ENCODE peak calls at places on chromosome 18, in five cellular contexts. C is stomach, L is psoas muscle, Y is fibroblast of lung, N is tibial nerve. P is an unnamed sample. For H3K36me3, the result is how much of the 10 kb centered on the place peaks cover.

GRCh38 chr18:55365342-55365741 is 222.7 kb downstream of the TCF4 start:
- DNase-seq in N (no peak), L (no peak), Y (no peak), C (no peak), P (no peak)

GRCh38 chr18:76450452-76450851 is 44.6 kb downstream of the ZNF516 start:
- DNase-seq in C (no peak), L (no peak), N (no peak), Y (peak), P (peak)

GRCh38 chr18:70190529-70190928 is 15.0 kb downstream of the RTTN start:
- DNase-seq in C (no peak), L (no peak), N (no peak), Y (no peak), P (no peak)

GRCh38 chr18:46412831-46413371 is 244.1 kb downstream of the LOXHD1 start:
- DNase-seq in N (no peak), C (no peak), L (no peak), Y (no peak), P (no peak)

GRCh38 chr18:46338761-46339160 is 234.6 kb downstream of the HAUS1 start:
- DNase-seq in L (peak), C (no peak), Y (no peak), N (no peak), P (peak)

GRCh38 chr18:69400253-69400975 is at the start of gene DOK6:
- DNase-seq in N (peak), Y (peak), C (no peak), L (peak), P (peak)

GRCh38 chr18:74521068-74521725 is 13.1 kb upstream of the CNDP1 start:
- DNase-seq in C (peak), N (no peak), Y (no peak), L (no peak), P (no peak)

GRCh38 chr18:55585586-55586521 is 2.1 kb downstream of the TCF4 start:
- DNase-seq in C (no peak), L (no peak), Y (peak), N (no peak), P (no peak)

GRCh38 chr18:59005266-59005665 is 134.4 kb upstream of the SEC11C start:
- DNase-seq in L (peak), N (no peak), C (no peak), Y (peak), P (peak)

GRCh38 chr18:1468550-1468949 is 563.9 kb downstream of the ADCYAP1 start:
- DNase-seq in L (no peak), N (no peak), Y (no peak), C (no peak), P (no peak)

GRCh38 chr18:13245481-13246000 is 27.0 kb downstream of the LDLRAD4 start:
- DNase-seq in Y (no peak), N (no peak), C (no peak), L (no peak), P (no peak)

GRCh38 chr18:50203801-50204604 is 9.1 kb upstream of the MYO5B start:
- DNase-seq in N (no peak), Y (peak), C (peak), L (no peak), P (peak)

GRCh38 chr18:26649193-26649543 is 100.8 kb upstream of the KCTD1 start:
- DNase-seq in C (no peak), N (no peak), Y (no peak), L (no peak), P (no peak)

GRCh38 chr18:13320891-13321425 is 102.4 kb downstream of the LDLRAD4 start:
- DNase-seq in N (no peak), L (no peak), C (no peak), Y (no peak), P (no peak)

GRCh38 chr18:55236150-55236931 is 277.1 kb upstream of the CCDC68 start:
- DNase-seq in C (no peak), N (no peak), L (no peak), Y (peak), P (no peak)

GRCh38 chr18:48741866-48742265 is 203.0 kb downstream of the CTIF start:
- DNase-seq in N (no peak), L (no peak), Y (no peak), C (no peak), P (no peak)

GRCh38 chr18:55407191-55407590 is 180.8 kb downstream of the TCF4 start:
- DNase-seq in Y (no peak), N (no peak), C (no peak), L (no peak), P (no peak)

GRCh38 chr18:58045265-58046086 is 1.4 kb downstream of the NEDD4L start:
- DNase-seq in Y (peak), C (peak), L (no peak), N (no peak), P (peak)

GRCh38 chr18:27750014-27750413 is 426.9 kb downstream of the CDH2 start:
- DNase-seq in L (no peak), C (peak), N (no peak), Y (peak), P (peak)

GRCh38 chr18:46596119-46596518 is 60.9 kb downstream of the LOXHD1 start:
- DNase-seq in N (no peak), C (no peak), Y (no peak), L (no peak), P (peak)

GRCh38 chr18:73638709-73639108 is 508.9 kb downstream of the FBXO15 start:
- DNase-seq in L (no peak), Y (peak), C (no peak), N (no peak), P (no peak)

GRCh38 chr18:24022141-24022540 is 7.6 kb downstream of the TTC39C start:
- DNase-seq in L (no peak), Y (peak), C (no peak), N (no peak), P (peak)

GRCh38 chr18:7062844-7063243 is 54.8 kb downstream of the LAMA1 start:
- DNase-seq in N (no peak), L (no peak), C (no peak), Y (no peak), P (no peak)

GRCh38 chr18:66819235-66819634 is 215.3 kb upstream of the CDH19 start:
- DNase-seq in Y (no peak), C (no peak), N (no peak), L (no peak), P (no peak)

GRCh38 chr18:32975166-32975441 is 202.3 kb upstream of the KLHL14 start:
- DNase-seq in L (no peak), N (no peak), C (no peak), Y (no peak), P (no peak)

GRCh38 chr18:78506031-78506461 is 473.6 kb upstream of the SALL3 start:
- DNase-seq in Y (no peak), L (no peak), C (no peak), N (no peak), P (no peak)

GRCh38 chr18:32437080-32437834 is 33.4 kb downstream of the GAREM1 start:
- DNase-seq in N (no peak), Y (no peak), C (no peak), L (no peak), P (no peak)

GRCh38 chr18:58048243-58048642 is 4.2 kb downstream of the NEDD4L start:
- DNase-seq in L (no peak), N (no peak), Y (no peak), C (no peak), P (no peak)

GRCh38 chr18:57059366-57059765 is 87.5 kb upstream of the BOD1L2 start:
- DNase-seq in L (no peak), Y (no peak), N (no peak), C (no peak), P (no peak)

GRCh38 chr18:37335337-37335736 is 230.3 kb downstream of the CELF4 start:
- DNase-seq in C (no peak), N (no peak), L (no peak), Y (peak), P (no peak)

GRCh38 chr18:2954869-2955645 is 57.9 kb downstream of the LPIN2 start:
- DNase-seq in L (no peak), C (no peak), Y (no peak), N (no peak), P (no peak)
- H3K36me3 ChIP-seq in L (under half), C (under half), Y (under half), N (under half), P (under half)

GRCh38 chr18:12036201-12036751 is 55.0 kb downstream of the IMPA2 start:
- DNase-seq in Y (no peak), L (no peak), C (no peak), N (no peak), P (no peak)

GRCh38 chr18:12041561-12041960 is 52.1 kb upstream of the ANKRD62 start:
- DNase-seq in C (no peak), N (no peak), L (no peak), Y (peak), P (no peak)

GRCh38 chr18:12038661-12039417 is 54.8 kb upstream of the ANKRD62 start:
- DNase-seq in L (peak), N (peak), C (peak), Y (peak), P (peak)

GRCh38 chr18:12035481-12035880 is 54.2 kb downstream of the IMPA2 start:
- DNase-seq in N (no peak), Y (no peak), L (no peak), C (no peak), P (no peak)

GRCh38 chr18:12038082-12038660 is 55.5 kb upstream of the ANKRD62 start:
- DNase-seq in C (peak), Y (peak), L (no peak), N (no peak), P (no peak)
- H3K4me3 ChIP-seq in C (peak), Y (peak), L (peak), N (peak), P (peak)

GRCh38 chr18:8403713-8404112 is 205.5 kb upstream of the RAB12 start:
- DNase-seq in Y (no peak), L (no peak), N (no peak), C (no peak), P (no peak)
- H3K36me3 ChIP-seq in Y (under half), L (under half), N (under half), C (under half), P (under half)

GRCh38 chr18:41720226-41720625 is 234.8 kb upstream of the PIK3C3 start:
- DNase-seq in C (no peak), Y (no peak), L (no peak), N (no peak), P (no peak)

GRCh38 chr18:41719808-41720207 is 235.2 kb upstream of the PIK3C3 start:
- DNase-seq in L (no peak), Y (peak), C (no peak), N (no peak), P (no peak)

GRCh38 chr18:41721103-41721502 is 233.9 kb upstream of the PIK3C3 start:
- DNase-seq in C (no peak), N (no peak), Y (no peak), L (no peak), P (no peak)

DNA sequence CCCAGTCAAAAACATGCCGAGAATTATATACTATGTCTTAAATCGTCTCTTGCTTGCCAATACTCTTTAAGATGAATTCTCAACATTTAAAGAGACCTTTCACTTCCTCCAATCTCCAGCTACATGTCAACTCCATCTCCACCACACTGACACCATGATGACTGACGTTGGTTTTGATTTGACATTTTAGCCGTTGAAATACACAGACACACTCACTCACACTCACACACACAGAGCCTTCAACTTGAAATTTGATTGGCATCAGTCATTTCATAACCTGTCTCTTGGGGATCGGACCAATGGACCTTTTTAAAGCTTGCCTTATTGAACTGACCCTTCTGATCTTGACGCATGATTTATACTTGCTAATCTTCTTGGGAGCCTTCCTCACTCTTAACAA is 230.8 kb upstream of the PIK3C3 start:
- DNase-seq in N (no peak), Y (no peak), C (no peak), L (no peak), P (no peak)
- H3K4me3 ChIP-seq in N (no peak), Y (no peak), C (no peak), L (no peak), P (no peak)

GRCh38 chr18:22983175-22983574 is 50.0 kb downstream of the RBBP8 start:
- DNase-seq in L (no peak), N (no peak), Y (peak), C (no peak), P (no peak)

GRCh38 chr18:22981274-22982133 is 48.4 kb downstream of the RBBP8 start:
- DNase-seq in L (no peak), Y (no peak), N (no peak), C (no peak), P (no peak)

GRCh38 chr18:22988208-22988607 is 55.1 kb downstream of the RBBP8 start:
- DNase-seq in L (no peak), N (no peak), C (no peak), Y (no peak), P (no peak)

GRCh38 chr18:22987547-22988182 is 54.5 kb downstream of the RBBP8 start:
- DNase-seq in L (no peak), Y (no peak), N (no peak), C (no peak), P (no peak)

GRCh38 chr18:22985250-22985649 is 52.1 kb downstream of the RBBP8 start:
- DNase-seq in Y (no peak), N (no peak), C (no peak), L (no peak), P (no peak)
- H3K36me3 ChIP-seq in Y (under half), N (under half), C (under half), L (under half), P (under half)

GRCh38 chr18:22814329-22814703 is 118.8 kb upstream of the RBBP8 start:
- DNase-seq in L (no peak), C (no peak), Y (no peak), N (no peak), P (no peak)

GRCh38 chr18:22817844-22818243 is 115.3 kb upstream of the RBBP8 start:
- DNase-seq in N (no peak), L (no peak), C (no peak), Y (peak), P (no peak)

GRCh38 chr18:22816266-22817176 is 116.6 kb upstream of the RBBP8 start:
- DNase-seq in N (no peak), Y (no peak), C (no peak), L (no peak), P (peak)

DNA sequence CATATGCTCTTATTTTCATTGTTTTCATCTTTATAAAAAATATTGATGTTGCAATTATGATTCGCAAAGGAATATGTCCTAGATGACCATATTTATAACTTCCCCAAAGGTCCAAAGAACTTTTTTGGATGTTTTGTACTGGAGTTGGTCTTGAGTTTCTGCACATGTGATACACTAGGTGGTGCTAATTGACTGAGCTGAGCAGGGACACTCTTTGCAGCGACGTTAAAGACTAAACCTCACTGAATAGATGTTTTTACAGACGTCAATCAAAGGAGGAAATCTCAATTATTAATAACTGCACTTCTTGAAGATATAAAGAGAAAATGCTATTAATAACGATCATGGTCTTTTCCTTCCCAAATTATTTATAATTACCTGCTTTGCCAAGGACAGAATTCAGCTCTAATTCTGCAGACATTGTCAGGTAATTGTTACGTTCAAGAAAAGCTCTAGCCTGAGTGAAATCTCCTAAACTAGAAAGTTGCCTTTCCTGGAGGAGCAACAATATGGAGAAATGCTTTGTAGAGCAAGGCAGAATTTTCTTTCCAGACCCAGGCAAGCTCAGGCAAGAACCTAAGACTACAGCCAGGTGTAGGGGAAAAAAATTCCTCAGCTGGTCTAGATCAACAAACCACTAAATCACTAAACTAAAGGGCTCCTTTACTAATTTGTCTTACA is 119.3 kb upstream of the RBBP8 start:
- DNase-seq in Y (peak), L (no peak), N (no peak), C (no peak), P (peak)
- H3K4me3 ChIP-seq in Y (no peak), L (no peak), N (no peak), C (no peak), P (no peak)

P was measured in SJCRH30.